ENCODE peak calls at places on chromosomes 2 and 18, in four cellular contexts. One of them, this sample, is unnamed.

GRCh38 chr2:237915576-237915975 is 51.2 kb upstream of the UBE2F start:
- DNase-seq in SJSA1: no peak
- DNase-seq in heart left ventricle: no peak
- DNase-seq in upper lobe of right lung: peak
- DNase-seq in this sample: no peak

GRCh38 chr2:3692375-3692774 is 11.0 kb upstream of the DCDC2C start:
- DNase-seq in upper lobe of right lung: no peak
- DNase-seq in heart left ventricle: no peak
- DNase-seq in SJSA1: no peak
- DNase-seq in this sample: no peak

GRCh38 chr2:217886720-217887309 is 116.0 kb downstream of the TNS1 start:
- DNase-seq in upper lobe of right lung: peak
- DNase-seq in SJSA1: peak
- DNase-seq in heart left ventricle: peak
- DNase-seq in this sample: peak

GRCh38 chr2:149169653-149170052 is 131.2 kb downstream of the LYPD6B start:
- DNase-seq in upper lobe of right lung: no peak
- DNase-seq in SJSA1: no peak
- DNase-seq in heart left ventricle: no peak
- DNase-seq in this sample: no peak

GRCh38 chr2:222561817-222562424 is 94.0 kb downstream of the FARSB start:
- DNase-seq in upper lobe of right lung: no peak
- DNase-seq in heart left ventricle: peak
- DNase-seq in SJSA1: peak
- DNase-seq in this sample: no peak

GRCh38 chr2:232562515-232563151 is 12.1 kb downstream of the EIF4E2 start:
- DNase-seq in SJSA1: no peak
- DNase-seq in heart left ventricle: no peak
- DNase-seq in upper lobe of right lung: no peak
- DNase-seq in this sample: no peak

GRCh38 chr18:6681331-6681875 is 48.1 kb upstream of the ARHGAP28 start:
- DNase-seq in heart left ventricle: no peak
- DNase-seq in SJSA1: no peak
- DNase-seq in upper lobe of right lung: no peak
- DNase-seq in this sample: no peak

GRCh38 chr2:128531856-128532255 is 213.2 kb upstream of the HS6ST1 start:
- DNase-seq in SJSA1: no peak
- DNase-seq in heart left ventricle: no peak
- DNase-seq in upper lobe of right lung: no peak
- DNase-seq in this sample: no peak

GRCh38 chr2:11655495-11655894 is 14.5 kb downstream of the NTSR2 start:
- DNase-seq in heart left ventricle: no peak
- DNase-seq in upper lobe of right lung: no peak
- DNase-seq in SJSA1: no peak
- DNase-seq in this sample: no peak

GRCh38 chr18:56235061-56235772 is 403.2 kb downstream of the TXNL1 start:
- DNase-seq in upper lobe of right lung: no peak
- DNase-seq in SJSA1: no peak
- DNase-seq in heart left ventricle: no peak
- DNase-seq in this sample: no peak

GRCh38 chr2:88735853-88736252 is 44.4 kb downstream of the RPIA start:
- DNase-seq in upper lobe of right lung: no peak
- DNase-seq in SJSA1: no peak
- DNase-seq in heart left ventricle: no peak
- DNase-seq in this sample: no peak

GRCh38 chr2:105641389-105641811 is 103.3 kb upstream of the NCK2 start:
- DNase-seq in upper lobe of right lung: no peak
- DNase-seq in heart left ventricle: no peak
- DNase-seq in SJSA1: no peak
- DNase-seq in this sample: peak

GRCh38 chr2:173397539-173397938 is 42.9 kb downstream of the CDCA7 start:
- DNase-seq in heart left ventricle: no peak
- DNase-seq in upper lobe of right lung: no peak
- DNase-seq in SJSA1: no peak
- DNase-seq in this sample: no peak

GRCh38 chr2:96089356-96090180 is 26.8 kb downstream of the ADRA2B start:
- DNase-seq in SJSA1: no peak
- DNase-seq in upper lobe of right lung: peak
- DNase-seq in heart left ventricle: peak
- DNase-seq in this sample: no peak

GRCh38 chr2:238528953-238529781 is 102.4 kb downstream of the ASB1 start:
- DNase-seq in SJSA1: peak
- DNase-seq in heart left ventricle: no peak
- DNase-seq in upper lobe of right lung: no peak
- DNase-seq in this sample: no peak

GRCh38 chr2:226782092-226782713 is 17.4 kb downstream of the IRS1 start:
- DNase-seq in upper lobe of right lung: no peak
- DNase-seq in SJSA1: peak
- DNase-seq in heart left ventricle: no peak
- DNase-seq in this sample: no peak

GRCh38 chr2:138537170-138537915 is 35.8 kb downstream of the SPOPL start:
- DNase-seq in upper lobe of right lung: no peak
- DNase-seq in heart left ventricle: no peak
- DNase-seq in SJSA1: no peak
- DNase-seq in this sample: no peak

GRCh38 chr18:57749604-57749970 is 53.5 kb downstream of the ATP8B1 start:
- DNase-seq in heart left ventricle: no peak
- DNase-seq in SJSA1: no peak
- DNase-seq in upper lobe of right lung: no peak
- DNase-seq in this sample: no peak

GRCh38 chr2:30686669-30687068 is 120.6 kb downstream of the CAPN13 start:
- DNase-seq in heart left ventricle: no peak
- DNase-seq in upper lobe of right lung: no peak
- DNase-seq in SJSA1: no peak
- DNase-seq in this sample: no peak

GRCh38 chr2:9439536-9439935 is 16.1 kb downstream of the CPSF3 start:
- DNase-seq in upper lobe of right lung: no peak
- DNase-seq in heart left ventricle: no peak
- DNase-seq in SJSA1: peak
- DNase-seq in this sample: no peak

GRCh38 chr2:19072161-19072560 is 286.3 kb downstream of the OSR1 start:
- DNase-seq in heart left ventricle: no peak
- DNase-seq in SJSA1: no peak
- DNase-seq in upper lobe of right lung: no peak
- DNase-seq in this sample: no peak

GRCh38 chr2:219552382-219553167 is 8.7 kb downstream of the TMEM198 start:
- DNase-seq in upper lobe of right lung: peak
- DNase-seq in heart left ventricle: peak
- DNase-seq in SJSA1: peak
- DNase-seq in this sample: peak

GRCh38 chr2:160703648-160704585 is 210.3 kb upstream of the RBMS1 start:
- DNase-seq in heart left ventricle: peak
- DNase-seq in SJSA1: no peak
- DNase-seq in upper lobe of right lung: no peak
- DNase-seq in this sample: no peak

GRCh38 chr2:178056345-178056744 is 16.2 kb downstream of the PDE11A start:
- DNase-seq in SJSA1: no peak
- DNase-seq in heart left ventricle: no peak
- DNase-seq in upper lobe of right lung: no peak
- DNase-seq in this sample: no peak

GRCh38 chr18:45386256-45386655 is 229.0 kb upstream of the SLC14A2 start:
- DNase-seq in SJSA1: no peak
- DNase-seq in upper lobe of right lung: no peak
- DNase-seq in heart left ventricle: no peak
- DNase-seq in this sample: no peak

GRCh38 chr2:207819839-207820784 is 50.4 kb upstream of the FZD5 start:
- DNase-seq in SJSA1: no peak
- DNase-seq in upper lobe of right lung: no peak
- DNase-seq in heart left ventricle: no peak
- DNase-seq in this sample: no peak

GRCh38 chr2:239862613-239863012 is 162.5 kb downstream of the NDUFA10 start:
- DNase-seq in SJSA1: no peak
- DNase-seq in heart left ventricle: no peak
- DNase-seq in upper lobe of right lung: no peak
- DNase-seq in this sample: no peak

GRCh38 chr2:216034065-216034464 is 20.7 kb upstream of the MREG start:
- DNase-seq in upper lobe of right lung: no peak
- DNase-seq in SJSA1: peak
- DNase-seq in heart left ventricle: peak
- DNase-seq in this sample: peak

GRCh38 chr2:176122633-176123482 is at the start of gene HOXD9:
- DNase-seq in upper lobe of right lung: no peak
- DNase-seq in SJSA1: peak
- DNase-seq in heart left ventricle: no peak
- DNase-seq in this sample: no peak

GRCh38 chr2:159026170-159026569 is 57.7 kb downstream of the TANC1 start:
- DNase-seq in heart left ventricle: no peak
- DNase-seq in SJSA1: no peak
- DNase-seq in upper lobe of right lung: no peak
- DNase-seq in this sample: no peak

GRCh38 chr2:138447889-138448570 is 53.5 kb upstream of the SPOPL start:
- DNase-seq in heart left ventricle: no peak
- DNase-seq in SJSA1: no peak
- DNase-seq in upper lobe of right lung: no peak
- DNase-seq in this sample: no peak

GRCh38 chr2:3516831-3517230 is 2.5 kb downstream of the ADI1 start:
- DNase-seq in upper lobe of right lung: no peak
- DNase-seq in heart left ventricle: no peak
- DNase-seq in SJSA1: no peak
- DNase-seq in this sample: no peak

GRCh38 chr18:26057208-26057821 is 33.1 kb downstream of the SS18 start:
- DNase-seq in upper lobe of right lung: no peak
- DNase-seq in heart left ventricle: no peak
- DNase-seq in SJSA1: no peak
- DNase-seq in this sample: no peak

GRCh38 chr2:10355471-10356458 is 53.1 kb downstream of the HPCAL1 start:
- DNase-seq in heart left ventricle: no peak
- DNase-seq in SJSA1: no peak
- DNase-seq in upper lobe of right lung: no peak
- DNase-seq in this sample: no peak

GRCh38 chr2:31227711-31228125 is 6.2 kb upstream of the EHD3 start:
- DNase-seq in heart left ventricle: no peak
- DNase-seq in upper lobe of right lung: no peak
- DNase-seq in SJSA1: no peak
- DNase-seq in this sample: no peak

GRCh38 chr18:63237486-63237885 is 82.1 kb downstream of the BCL2 start:
- DNase-seq in heart left ventricle: no peak
- DNase-seq in upper lobe of right lung: no peak
- DNase-seq in SJSA1: no peak
- DNase-seq in this sample: no peak

GRCh38 chr18:63237911-63238710 is 81.5 kb downstream of the BCL2 start:
- DNase-seq in upper lobe of right lung: no peak
- DNase-seq in heart left ventricle: peak
- DNase-seq in SJSA1: peak
- DNase-seq in this sample: no peak

GRCh38 chr18:63238711-63239110 is 80.9 kb downstream of the BCL2 start:
- DNase-seq in heart left ventricle: no peak
- DNase-seq in SJSA1: no peak
- DNase-seq in upper lobe of right lung: no peak
- DNase-seq in this sample: no peak

GRCh38 chr18:63236417-63236816 is 83.2 kb downstream of the BCL2 start:
- DNase-seq in upper lobe of right lung: no peak
- DNase-seq in SJSA1: no peak
- DNase-seq in heart left ventricle: peak
- DNase-seq in this sample: peak

GRCh38 chr18:63236990-63237389 is 82.6 kb downstream of the BCL2 start:
- DNase-seq in heart left ventricle: peak
- DNase-seq in SJSA1: no peak
- DNase-seq in upper lobe of right lung: peak
- DNase-seq in this sample: no peak
- H3K27ac ChIP-seq in heart left ventricle: peak
- H3K27ac ChIP-seq in SJSA1: peak
- H3K27ac ChIP-seq in upper lobe of right lung: peak
- H3K27ac ChIP-seq in this sample: peak

DNA sequence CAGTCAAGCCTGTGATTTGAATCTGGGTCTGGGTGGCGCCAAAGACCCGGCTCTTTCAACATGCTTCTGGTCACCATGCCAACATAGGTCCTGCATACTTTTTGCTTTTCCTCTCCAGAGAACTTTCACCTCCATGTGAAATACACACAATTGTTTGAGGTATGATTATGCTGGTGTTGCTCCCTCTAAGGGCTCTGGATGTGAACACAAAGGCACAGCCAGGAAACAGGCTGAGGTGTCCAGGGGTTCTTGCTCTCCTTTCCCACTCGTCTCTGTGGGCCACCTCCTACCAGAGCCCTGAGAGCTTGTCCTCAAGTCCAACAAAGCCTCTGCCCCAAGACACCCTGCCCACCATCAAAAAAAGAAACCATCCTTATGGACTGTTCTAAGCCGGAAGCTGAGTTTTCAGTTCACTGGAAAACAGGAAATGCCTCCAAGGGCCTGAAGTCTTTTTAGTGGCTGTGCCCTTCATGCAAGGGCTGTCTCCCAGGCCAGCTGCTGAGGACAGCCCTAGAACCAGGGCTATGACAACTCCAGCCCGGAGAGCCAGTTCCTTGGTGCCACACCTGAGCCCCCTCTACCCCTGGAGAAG is 100.2 kb upstream of the EPAS1 start:
- DNase-seq in SJSA1: no peak
- DNase-seq in heart left ventricle: no peak
- DNase-seq in upper lobe of right lung: no peak
- DNase-seq in this sample: no peak
- H3K27ac ChIP-seq in SJSA1: no peak
- H3K27ac ChIP-seq in heart left ventricle: peak
- H3K27ac ChIP-seq in upper lobe of right lung: no peak
- H3K27ac ChIP-seq in this sample: no peak

GRCh38 chr2:7032371-7032770 is 115.2 kb downstream of the RNF144A start:
- DNase-seq in SJSA1: no peak
- DNase-seq in heart left ventricle: no peak
- DNase-seq in upper lobe of right lung: no peak
- DNase-seq in this sample: no peak
- H3K27ac ChIP-seq in SJSA1: no peak
- H3K27ac ChIP-seq in heart left ventricle: no peak
- H3K27ac ChIP-seq in upper lobe of right lung: no peak
- H3K27ac ChIP-seq in this sample: no peak

GRCh38 chr2:204665244-204665643 is 120.0 kb downstream of the PARD3B start:
- DNase-seq in SJSA1: peak
- DNase-seq in upper lobe of right lung: no peak
- DNase-seq in heart left ventricle: no peak
- DNase-seq in this sample: no peak

GRCh38 chr2:204665771-204666170 is 120.5 kb downstream of the PARD3B start:
- DNase-seq in heart left ventricle: no peak
- DNase-seq in upper lobe of right lung: no peak
- DNase-seq in SJSA1: no peak
- DNase-seq in this sample: no peak

GRCh38 chr2:204663816-204664421 is 118.6 kb downstream of the PARD3B start:
- DNase-seq in SJSA1: no peak
- DNase-seq in heart left ventricle: no peak
- DNase-seq in upper lobe of right lung: no peak
- DNase-seq in this sample: no peak

GRCh38 chr2:204662956-204663355 is 117.7 kb downstream of the PARD3B start:
- DNase-seq in heart left ventricle: no peak
- DNase-seq in upper lobe of right lung: no peak
- DNase-seq in SJSA1: no peak
- DNase-seq in this sample: no peak

GRCh38 chr2:204664708-204665121 is 119.4 kb downstream of the PARD3B start:
- DNase-seq in heart left ventricle: no peak
- DNase-seq in SJSA1: peak
- DNase-seq in upper lobe of right lung: no peak
- DNase-seq in this sample: no peak
- H3K27ac ChIP-seq in heart left ventricle: no peak
- H3K27ac ChIP-seq in SJSA1: peak
- H3K27ac ChIP-seq in upper lobe of right lung: peak
- H3K27ac ChIP-seq in this sample: no peak